ENCODE peak calls at places on chromosome 12, in seven cellular contexts. One of them, this sample, is unnamed.

GRCh38 chr12:56160160-56160763 is 2.1 kb downstream of the MYL6 start:
- DNase-seq in mesenchymal stem cell: peak
- DNase-seq in neuronal stem cell: no peak
- DNase-seq in H1: no peak
- DNase-seq in H9: no peak
- DNase-seq in mesendoderm: peak
- DNase-seq in IMR-90: peak
- DNase-seq in this sample: peak

GRCh38 chr12:28390716-28391452 is 200.6 kb downstream of the CCDC91 start:
- DNase-seq in H9: no peak
- DNase-seq in mesenchymal stem cell: no peak
- DNase-seq in IMR-90: peak
- DNase-seq in H1: no peak
- DNase-seq in neuronal stem cell: no peak
- DNase-seq in mesendoderm: no peak
- DNase-seq in this sample: no peak

GRCh38 chr12:67096533-67097318 is 172.4 kb upstream of the CAND1 start:
- DNase-seq in H1: no peak
- DNase-seq in IMR-90: no peak
- DNase-seq in mesendoderm: peak
- DNase-seq in neuronal stem cell: no peak
- DNase-seq in mesenchymal stem cell: peak
- DNase-seq in H9: no peak
- DNase-seq in this sample: peak

GRCh38 chr12:7832059-7832696 is 40.5 kb downstream of the SLC2A14 start:
- DNase-seq in mesendoderm: peak
- DNase-seq in neuronal stem cell: peak
- DNase-seq in mesenchymal stem cell: peak
- DNase-seq in H1: no peak
- DNase-seq in H9: peak
- DNase-seq in IMR-90: peak
- DNase-seq in this sample: peak

GRCh38 chr12:50132505-50133135 is 20.6 kb downstream of the COX14 start:
- DNase-seq in mesendoderm: peak
- DNase-seq in neuronal stem cell: no peak
- DNase-seq in H9: no peak
- DNase-seq in mesenchymal stem cell: peak
- DNase-seq in H1: no peak
- DNase-seq in IMR-90: peak
- DNase-seq in this sample: no peak

GRCh38 chr12:40727774-40728483 is 35.7 kb downstream of the CNTN1 start:
- DNase-seq in neuronal stem cell: no peak
- DNase-seq in H9: no peak
- DNase-seq in mesenchymal stem cell: no peak
- DNase-seq in H1: no peak
- DNase-seq in IMR-90: no peak
- DNase-seq in mesendoderm: peak
- DNase-seq in this sample: no peak

GRCh38 chr12:111313833-111314259 is 55.0 kb downstream of the PHETA1 start:
- DNase-seq in mesenchymal stem cell: peak
- DNase-seq in H9: peak
- DNase-seq in neuronal stem cell: peak
- DNase-seq in mesendoderm: peak
- DNase-seq in H1: peak
- DNase-seq in IMR-90: peak
- DNase-seq in this sample: peak

GRCh38 chr12:93078092-93078491 is 149.0 kb upstream of the EEA1 start:
- DNase-seq in H9: no peak
- DNase-seq in H1: no peak
- DNase-seq in neuronal stem cell: no peak
- DNase-seq in mesenchymal stem cell: no peak
- DNase-seq in mesendoderm: no peak
- DNase-seq in IMR-90: no peak
- DNase-seq in this sample: peak

GRCh38 chr12:50050410-50051280 is 6.8 kb upstream of the ASIC1 start:
- DNase-seq in mesendoderm: peak
- DNase-seq in H1: peak
- DNase-seq in IMR-90: peak
- DNase-seq in neuronal stem cell: no peak
- DNase-seq in mesenchymal stem cell: peak
- DNase-seq in H9: peak
- DNase-seq in this sample: peak

GRCh38 chr12:6925239-6925542 is 2.6 kb upstream of the ATN1 start:
- DNase-seq in H9: no peak
- DNase-seq in IMR-90: no peak
- DNase-seq in neuronal stem cell: no peak
- DNase-seq in H1: peak
- DNase-seq in mesenchymal stem cell: no peak
- DNase-seq in mesendoderm: peak
- DNase-seq in this sample: no peak

GRCh38 chr12:44015333-44015941 is 179.6 kb downstream of the TMEM117 start:
- DNase-seq in neuronal stem cell: peak
- DNase-seq in IMR-90: peak
- DNase-seq in mesenchymal stem cell: peak
- DNase-seq in mesendoderm: peak
- DNase-seq in H1: no peak
- DNase-seq in H9: no peak
- DNase-seq in this sample: peak

GRCh38 chr12:70648191-70648590 is 11.0 kb upstream of the PTPRB start:
- DNase-seq in H1: no peak
- DNase-seq in mesenchymal stem cell: no peak
- DNase-seq in H9: no peak
- DNase-seq in IMR-90: peak
- DNase-seq in neuronal stem cell: no peak
- DNase-seq in mesendoderm: no peak
- DNase-seq in this sample: no peak

GRCh38 chr12:53743277-53744129 is 8.3 kb downstream of the CISTR start:
- DNase-seq in H1: peak
- DNase-seq in neuronal stem cell: peak
- DNase-seq in mesendoderm: peak
- DNase-seq in H9: peak
- DNase-seq in mesenchymal stem cell: peak
- DNase-seq in IMR-90: peak
- DNase-seq in this sample: peak

GRCh38 chr12:83664650-83665049 is 977.9 kb downstream of the TMTC2 start:
- DNase-seq in neuronal stem cell: no peak
- DNase-seq in mesenchymal stem cell: no peak
- DNase-seq in IMR-90: no peak
- DNase-seq in mesendoderm: no peak
- DNase-seq in H1: no peak
- DNase-seq in H9: no peak
- DNase-seq in this sample: no peak

GRCh38 chr12:101468948-101469347 is 6.2 kb upstream of the SPIC start:
- DNase-seq in IMR-90: no peak
- DNase-seq in mesenchymal stem cell: no peak
- DNase-seq in neuronal stem cell: no peak
- DNase-seq in mesendoderm: peak
- DNase-seq in H1: no peak
- DNase-seq in H9: no peak
- DNase-seq in this sample: no peak

GRCh38 chr12:67634167-67634793 is 14.3 kb upstream of the DYRK2 start:
- DNase-seq in mesendoderm: no peak
- DNase-seq in neuronal stem cell: no peak
- DNase-seq in H9: no peak
- DNase-seq in IMR-90: no peak
- DNase-seq in H1: no peak
- DNase-seq in mesenchymal stem cell: no peak
- DNase-seq in this sample: no peak

DNA sequence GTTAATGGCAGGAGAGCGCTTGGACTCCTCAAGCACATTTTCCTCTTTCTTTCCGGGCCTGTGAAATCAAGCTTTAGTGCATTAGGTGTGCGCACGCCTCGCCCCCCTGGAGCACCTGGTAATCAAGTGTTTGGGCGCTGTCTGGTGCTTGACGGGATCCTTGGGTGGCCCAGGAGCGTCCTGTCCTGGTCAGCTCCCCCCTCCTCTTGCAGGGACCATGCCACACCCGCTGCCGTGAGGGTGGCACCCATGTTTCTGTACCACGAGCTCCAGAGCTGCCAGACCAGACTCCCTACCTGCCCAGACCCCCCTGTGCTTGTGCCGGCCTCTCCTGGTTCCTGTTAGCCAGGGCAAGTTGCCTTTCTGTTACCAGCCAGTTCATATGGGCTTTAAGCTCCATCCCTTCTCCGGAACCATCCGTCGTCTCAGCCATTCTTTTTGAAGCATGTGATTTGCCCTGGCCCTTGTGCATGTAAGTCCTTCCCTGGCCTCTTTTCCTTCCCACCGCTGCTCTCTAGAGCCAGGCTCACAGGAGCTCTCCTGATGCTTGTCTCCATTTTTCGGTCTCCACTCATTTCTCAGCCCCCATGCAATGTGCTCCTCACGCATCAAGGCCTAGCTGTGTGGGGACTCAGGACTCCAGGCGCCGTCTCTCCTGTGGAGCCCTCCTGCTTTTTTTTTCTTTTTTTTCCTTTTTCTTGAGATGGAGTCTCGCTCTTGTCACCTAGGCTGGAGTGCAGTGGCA is 66.1 kb downstream of the EP400 start:
- DNase-seq in H1: no peak
- DNase-seq in neuronal stem cell: no peak
- DNase-seq in mesendoderm: no peak
- DNase-seq in IMR-90: no peak
- DNase-seq in H9: no peak
- DNase-seq in mesenchymal stem cell: no peak
- DNase-seq in this sample: no peak
- H2BK120ac ChIP-seq in H1: no peak
- H2BK120ac ChIP-seq in neuronal stem cell: no peak
- H2BK120ac ChIP-seq in mesendoderm: no peak
- H2BK120ac ChIP-seq in IMR-90: no peak
- H2BK120ac ChIP-seq in H9: no peak
- H2BK120ac ChIP-seq in mesenchymal stem cell: no peak
- H2BK120ac ChIP-seq in this sample: no peak

DNA sequence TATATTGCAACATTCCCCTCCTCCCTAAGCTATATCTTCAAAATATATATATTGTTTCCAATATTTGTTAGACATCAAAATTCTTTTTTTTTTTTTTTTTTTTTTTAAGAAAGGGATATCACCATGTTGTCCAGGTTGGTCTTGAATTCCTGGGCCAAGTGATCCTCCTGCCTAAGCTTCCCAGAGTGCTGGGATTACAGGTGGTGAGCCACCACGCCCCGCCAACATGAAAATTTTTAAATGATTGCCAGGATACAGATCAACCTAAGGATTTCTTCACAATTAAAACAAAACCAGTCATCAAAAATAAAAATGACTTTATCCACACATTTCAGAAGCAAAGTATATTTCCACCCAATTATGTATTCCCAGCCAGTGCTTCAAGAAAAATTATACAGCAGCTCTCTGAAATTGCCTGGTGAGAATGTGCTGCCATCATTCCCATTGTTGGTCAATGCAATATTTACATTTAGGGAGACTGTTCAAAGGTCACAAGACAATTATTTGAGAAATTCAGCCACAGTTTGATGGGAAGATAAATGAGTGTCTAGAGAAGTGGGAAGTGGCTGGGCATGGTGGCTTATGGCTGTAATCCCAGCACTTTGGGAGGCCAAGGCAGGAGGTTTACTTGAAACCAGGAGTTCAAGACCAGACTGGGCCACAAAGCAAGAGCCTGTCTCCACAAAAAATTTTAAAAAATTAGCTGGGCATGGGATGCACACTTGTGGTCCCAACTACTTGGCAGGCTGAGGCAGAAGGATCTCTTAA is 141.7 kb upstream of the AMIGO2 start:
- DNase-seq in H9: no peak
- DNase-seq in mesenchymal stem cell: no peak
- DNase-seq in H1: no peak
- DNase-seq in neuronal stem cell: no peak
- DNase-seq in IMR-90: no peak
- DNase-seq in mesendoderm: no peak
- DNase-seq in this sample: no peak
- H2BK5ac ChIP-seq in H9: no peak
- H2BK5ac ChIP-seq in mesenchymal stem cell: no peak
- H2BK5ac ChIP-seq in H1: no peak
- H2BK5ac ChIP-seq in neuronal stem cell: no peak
- H2BK5ac ChIP-seq in IMR-90: no peak
- H2BK5ac ChIP-seq in mesendoderm: peak
- H2BK5ac ChIP-seq in this sample: no peak

GRCh38 chr12:1284611-1285010 is 293.6 kb downstream of the ERC1 start:
- DNase-seq in H1: no peak
- DNase-seq in IMR-90: no peak
- DNase-seq in mesendoderm: no peak
- DNase-seq in mesenchymal stem cell: no peak
- DNase-seq in neuronal stem cell: no peak
- DNase-seq in H9: no peak
- DNase-seq in this sample: no peak
- H2BK120ac ChIP-seq in H1: no peak
- H2BK120ac ChIP-seq in IMR-90: no peak
- H2BK120ac ChIP-seq in mesendoderm: no peak
- H2BK120ac ChIP-seq in mesenchymal stem cell: no peak
- H2BK120ac ChIP-seq in neuronal stem cell: no peak
- H2BK120ac ChIP-seq in H9: no peak
- H2BK120ac ChIP-seq in this sample: no peak

GRCh38 chr12:2456813-2457186 is 338.0 kb upstream of the FKBP4 start:
- DNase-seq in H1: no peak
- DNase-seq in mesenchymal stem cell: no peak
- DNase-seq in H9: no peak
- DNase-seq in IMR-90: no peak
- DNase-seq in neuronal stem cell: no peak
- DNase-seq in mesendoderm: no peak
- DNase-seq in this sample: no peak

GRCh38 chr12:2457215-2458112 is 337.3 kb upstream of the FKBP4 start:
- DNase-seq in mesenchymal stem cell: no peak
- DNase-seq in neuronal stem cell: no peak
- DNase-seq in H1: no peak
- DNase-seq in mesendoderm: no peak
- DNase-seq in H9: no peak
- DNase-seq in IMR-90: no peak
- DNase-seq in this sample: no peak

GRCh38 chr12:2455410-2455809 is 339.4 kb upstream of the FKBP4 start:
- DNase-seq in mesendoderm: no peak
- DNase-seq in IMR-90: no peak
- DNase-seq in mesenchymal stem cell: no peak
- DNase-seq in H9: no peak
- DNase-seq in neuronal stem cell: no peak
- DNase-seq in H1: no peak
- DNase-seq in this sample: no peak

GRCh38 chr12:2454778-2455177 is 340.0 kb upstream of the FKBP4 start:
- DNase-seq in IMR-90: no peak
- DNase-seq in H1: no peak
- DNase-seq in mesendoderm: no peak
- DNase-seq in mesenchymal stem cell: no peak
- DNase-seq in H9: no peak
- DNase-seq in neuronal stem cell: no peak
- DNase-seq in this sample: no peak

DNA sequence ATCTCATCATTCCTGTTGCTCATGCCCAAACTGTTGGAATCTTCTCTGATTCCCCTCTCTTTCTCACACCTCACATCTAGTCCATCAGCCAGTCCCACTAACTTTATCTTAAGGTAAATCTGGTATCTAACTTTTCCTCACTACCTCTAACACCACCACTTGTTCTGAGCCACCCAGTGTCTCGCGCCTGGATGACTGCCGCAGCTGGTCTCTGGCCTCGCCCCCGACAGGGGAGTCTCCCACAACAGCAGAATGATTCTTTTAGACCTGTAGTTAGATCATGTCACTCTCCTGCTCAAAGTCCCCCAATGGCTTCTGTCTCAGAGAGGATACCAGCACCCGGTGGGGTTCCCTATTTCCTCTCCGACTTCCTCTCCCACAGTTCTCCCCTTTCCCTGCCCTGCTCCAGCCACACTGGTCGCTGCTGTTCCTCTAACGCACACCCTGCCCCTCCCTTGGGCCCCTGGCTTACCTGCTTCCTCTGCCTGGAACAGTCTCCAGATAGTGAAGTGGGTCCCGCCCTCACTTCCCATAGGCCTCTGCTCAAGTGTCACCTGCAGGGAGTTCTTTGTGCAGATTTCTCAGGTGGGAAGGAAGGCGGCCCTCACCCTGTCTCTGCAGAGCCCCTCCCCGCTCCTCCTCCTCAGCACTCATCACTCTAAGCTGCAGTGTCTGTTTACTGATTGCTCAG is 338.5 kb upstream of the FKBP4 start:
- DNase-seq in mesendoderm: no peak
- DNase-seq in mesenchymal stem cell: no peak
- DNase-seq in H1: no peak
- DNase-seq in H9: no peak
- DNase-seq in IMR-90: no peak
- DNase-seq in neuronal stem cell: no peak
- DNase-seq in this sample: no peak
- H2BK5ac ChIP-seq in mesendoderm: no peak
- H2BK5ac ChIP-seq in mesenchymal stem cell: no peak
- H2BK5ac ChIP-seq in H1: no peak
- H2BK5ac ChIP-seq in H9: no peak
- H2BK5ac ChIP-seq in IMR-90: no peak
- H2BK5ac ChIP-seq in neuronal stem cell: no peak
- H2BK5ac ChIP-seq in this sample: no peak

This sample was measured in trophoblast cell.